ENCODE peak calls at places on chromosome 22, in seven cellular contexts. Y, Q, I, G, B, F and P are unnamed samples.
A peak's percentile ranks its signal among the peaks of the same experiment; 100 is the strongest.

GRCh38 chr22:41561335-41561734 is 525 bp downstream of the CSDC2 start:
- DNase-seq in Y (no peak), Q (no peak), I (no peak), G (peak; percentile 34), B (no peak), F (no peak), P (no peak)

GRCh38 chr22:47382164-47382890 is 619.9 kb downstream of the TBC1D22A start:
- DNase-seq in Y (no peak), Q (no peak), I (no peak), G (peak; percentile 34), B (no peak), F (no peak), P (no peak)

GRCh38 chr22:29690481-29690880 is 29.3 kb upstream of the CABP7 start:
- DNase-seq in Y (no peak), Q (no peak), I (no peak), G (no peak), B (no peak), F (no peak), P (no peak)

GRCh38 chr22:48346911-48347310 is 1480.8 kb downstream of the BRD1 start:
- DNase-seq in Y (no peak), Q (no peak), I (no peak), G (no peak), B (no peak), F (no peak), P (no peak)

GRCh38 chr22:43861529-43861928 is 784 bp downstream of the SULT4A1 start:
- DNase-seq in Y (peak; percentile 39), Q (no peak), I (no peak), G (peak; percentile 15), B (no peak), F (peak; percentile 48), P (no peak)

GRCh38 chr22:37485006-37485713 is 1.0 kb downstream of the MFNG start:
- DNase-seq in Y (no peak), Q (no peak), I (no peak), G (peak; percentile 56), B (no peak), F (no peak), P (no peak)

GRCh38 chr22:44486538-44486937 is 11.5 kb downstream of the RTL6 start:
- DNase-seq in Y (no peak), Q (no peak), I (no peak), G (no peak), B (no peak), F (no peak), P (no peak)

GRCh38 chr22:38107692-38108515 is 2.6 kb downstream of the BAIAP2L2 start:
- DNase-seq in Y (no peak), Q (peak; percentile 63), I (no peak), G (peak; percentile 86), B (peak; percentile 85), F (no peak), P (no peak)

GRCh38 chr22:37340331-37341262 is 58.3 kb downstream of the CYTH4 start:
- DNase-seq in Y (no peak), Q (no peak), I (no peak), G (no peak), B (no peak), F (no peak), P (no peak)

GRCh38 chr22:29199702-29200400 is 5.8 kb upstream of the EMID1 start:
- DNase-seq in Y (no peak), Q (no peak), I (no peak), G (no peak), B (no peak), F (no peak), P (no peak)

GRCh38 chr22:44179989-44180705 is 578 bp upstream of the PARVG start:
- DNase-seq in Y (no peak), Q (no peak), I (no peak), G (no peak), B (no peak), F (no peak), P (no peak)

GRCh38 chr22:45598596-45599217 is 72.9 kb upstream of the ATXN10 start:
- DNase-seq in Y (no peak), Q (peak; percentile 37), I (no peak), G (no peak), B (no peak), F (peak; percentile 65), P (no peak)

GRCh38 chr22:44224166-44224565 is 43.4 kb downstream of the PARVG start:
- DNase-seq in Y (no peak), Q (no peak), I (peak; percentile 63), G (no peak), B (no peak), F (no peak), P (peak; percentile 80)

GRCh38 chr22:43990044-43990443 is 34.1 kb upstream of the PARVB start:
- DNase-seq in Y (no peak), Q (no peak), I (no peak), G (no peak), B (no peak), F (no peak), P (no peak)

GRCh38 chr22:29004647-29005371 is 56.8 kb downstream of the C22orf31 start:
- DNase-seq in Y (no peak), Q (no peak), I (peak; percentile 5), G (peak; percentile 66), B (peak; percentile 60), F (peak; percentile 28), P (no peak)

GRCh38 chr22:39543095-39543494 is 10.5 kb upstream of the RPS19BP1 start:
- DNase-seq in Y (peak; percentile 35), Q (no peak), I (no peak), G (no peak), B (no peak), F (peak; percentile 72), P (peak; percentile 44)
- TF ChIP-seq CTCF in Y (peak; percentile 43), Q (peak; percentile 63), I (peak; percentile 55), G (peak; percentile 11), B (no peak), F (peak; percentile 54), P (peak; percentile 53)

DNA sequence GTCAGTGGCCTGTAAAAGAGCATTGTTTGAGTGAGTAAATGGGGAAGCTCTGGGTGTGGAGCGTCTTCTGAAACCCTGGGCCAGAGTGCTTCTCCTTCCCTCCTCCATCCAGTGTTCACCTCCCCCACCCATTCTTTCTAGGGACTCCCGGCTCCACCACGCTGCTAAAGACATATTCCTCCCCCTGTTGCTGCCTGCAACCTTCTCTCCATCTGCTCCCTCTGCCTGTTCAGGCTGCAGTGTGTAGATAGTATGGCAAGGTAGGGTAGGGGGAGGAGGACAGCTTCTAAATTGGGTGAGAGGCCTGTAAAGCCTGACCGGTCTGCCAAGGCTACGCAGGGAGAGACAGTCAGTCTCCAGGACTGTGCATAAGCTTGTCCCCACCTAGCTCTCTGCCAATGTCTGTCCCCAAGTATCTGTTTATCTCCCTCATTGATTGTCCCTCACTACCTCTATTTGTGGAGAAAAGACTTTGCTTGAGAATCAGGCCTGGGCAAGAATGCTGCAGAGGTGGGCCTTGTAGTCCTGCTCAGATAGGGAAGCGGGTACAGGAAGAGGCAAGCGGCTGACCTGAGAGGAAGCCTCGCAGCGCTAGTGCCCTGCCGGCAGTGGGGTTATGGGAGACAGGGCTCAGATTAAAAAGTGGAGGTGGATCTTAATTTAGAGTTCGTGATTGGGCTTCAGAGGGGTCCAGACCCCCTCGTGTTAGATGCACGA is 905 bp upstream of the SEZ6L start:
- DNase-seq in Y (no peak), Q (no peak), I (no peak), G (no peak), B (no peak), F (peak; percentile 57), P (no peak)
- H3K4me3 ChIP-seq in Y (no peak overlapping the region), Q (no peak overlapping the region), I (no peak overlapping the region), G (no peak overlapping the region), B (no peak overlapping the region), F (no peak overlapping the region), P (no peak overlapping the region)

DNA sequence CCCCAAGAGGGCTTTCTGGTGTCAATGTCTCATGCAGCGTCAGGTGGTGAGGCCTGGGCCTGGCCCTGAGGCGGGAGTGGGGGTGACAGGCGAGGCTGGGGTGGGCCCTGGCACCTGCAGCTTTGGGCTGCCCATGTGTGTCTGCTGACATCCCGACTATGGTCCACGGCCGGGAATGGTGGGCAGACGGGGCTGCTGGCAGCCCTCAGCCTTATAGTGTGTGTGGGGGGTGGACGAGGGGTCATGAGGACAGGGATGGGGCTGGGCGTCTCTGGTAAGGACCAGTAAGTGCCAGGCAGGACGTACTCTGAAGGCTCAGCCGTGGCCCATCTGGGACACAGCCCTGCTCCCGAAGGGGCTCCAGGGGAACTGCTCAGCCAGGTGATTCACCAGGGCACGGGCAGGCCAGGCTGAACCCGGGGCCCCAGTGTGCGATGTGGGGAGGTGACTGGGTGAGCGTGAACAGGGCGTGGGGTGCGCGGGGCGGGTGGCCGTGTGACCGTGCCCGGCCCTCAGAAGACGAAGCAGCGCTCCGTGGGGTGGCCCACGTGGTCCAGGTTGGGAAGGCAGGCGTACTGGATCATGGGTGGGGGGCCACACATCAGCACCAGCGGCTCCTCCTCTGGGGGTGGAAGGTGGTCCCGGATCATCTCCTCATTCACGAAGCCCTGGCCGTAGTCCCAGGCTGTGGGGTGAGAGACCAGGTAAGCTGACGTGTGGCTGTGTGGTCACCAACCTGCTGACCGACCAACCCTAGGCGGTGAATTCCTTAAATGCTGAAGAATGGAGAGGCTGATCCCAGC is 4.8 kb upstream of the POLDIP3 start:
- DNase-seq in Y (no peak), Q (no peak), I (no peak), G (no peak), B (peak; percentile 16), F (no peak), P (no peak)
- TF ChIP-seq CTCF in Y (no peak), Q (no peak), I (no peak), G (no peak), B (no peak), F (no peak), P (no peak)

DNA sequence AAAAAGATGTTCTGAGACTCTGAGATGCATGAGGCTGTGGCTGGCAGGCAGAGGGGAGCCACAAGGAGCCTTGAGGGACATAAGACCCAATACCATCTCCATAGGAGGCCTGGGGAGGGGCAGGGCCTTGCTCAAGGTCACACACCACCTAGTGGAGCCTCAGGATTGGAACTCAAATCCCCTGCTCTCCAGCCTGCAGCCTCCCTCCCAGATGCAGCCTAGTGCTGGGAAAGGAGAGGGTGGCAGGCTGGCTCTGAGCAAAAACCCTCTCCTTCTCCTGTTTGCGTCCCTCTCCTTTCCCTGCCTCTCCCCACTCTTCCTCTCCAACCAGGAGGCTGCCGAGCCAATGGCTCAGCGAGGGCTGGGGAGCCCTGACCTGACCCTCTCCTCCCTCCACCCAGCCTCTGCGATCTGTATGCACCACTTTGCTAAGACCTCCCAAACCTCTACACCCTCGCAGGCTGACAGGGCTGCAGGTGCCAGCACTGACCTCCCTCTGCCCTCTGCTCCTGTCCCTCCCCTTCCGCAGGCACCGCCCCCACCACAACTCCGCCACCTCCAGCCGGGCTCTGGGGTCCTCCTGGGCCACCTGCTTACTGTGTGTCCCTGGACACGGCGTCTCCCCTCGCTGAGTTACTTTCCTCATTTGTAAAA is 14.7 kb downstream of the IGLL1 start:
- DNase-seq in Y (peak; percentile 3), Q (no peak), I (no peak), G (peak; percentile 48), B (peak; percentile 27), F (peak; percentile 67), P (no peak)
- H3K4me3 ChIP-seq in Y (no peak overlapping the region), Q (no peak overlapping the region), I (no peak overlapping the region), G (peak overlapping the region; percentile 47), B (peak overlapping the region; percentile 32), F (no peak overlapping the region), P (no peak overlapping the region)

DNA sequence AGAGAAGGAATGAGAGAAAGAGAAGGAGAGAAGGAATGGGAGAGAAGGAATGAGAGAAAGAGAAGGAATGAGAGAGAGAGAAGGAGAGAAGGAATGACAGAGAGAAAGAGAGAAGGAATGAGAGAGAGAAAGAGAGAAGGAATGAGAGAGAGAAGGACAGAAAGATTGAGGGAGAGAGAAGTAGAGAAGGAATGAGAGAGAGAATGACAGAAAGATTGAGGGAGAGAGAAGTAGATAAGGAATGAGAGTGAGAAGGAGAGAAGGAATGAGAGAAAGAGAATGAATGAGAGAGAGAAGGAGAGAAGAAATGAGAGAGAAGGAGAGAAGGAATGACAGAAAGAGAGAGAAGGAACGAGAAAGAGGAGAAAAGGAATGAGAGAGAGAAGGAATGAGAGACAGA is 34.1 kb upstream of the APOL5 start:
- DNase-seq in Y (no peak), Q (no peak), I (no peak), G (no peak), B (no peak), F (no peak), P (no peak)
- TF ChIP-seq CTCF in Y (no peak), Q (no peak), I (no peak), G (no peak), B (no peak), F (no peak), P (no peak)